ENCODE peak calls at places on chromosomes 4 and X, in five cellular contexts. U is RKO, Z is SW 1271, G is iris pigment epithelial cell, J is BJ. W is an unnamed sample.

GRCh38 chr4:93147524-93148212 is 680.9 kb upstream of the ATOH1 start:
- DNase-seq in U (no peak), Z (no peak), G (no peak), J (no peak), W (no peak)

GRCh38 chrX:153669174-153669890 is 4.3 kb downstream of the PNCK start:
- DNase-seq in U (no peak), Z (no peak), G (no peak), J (no peak), W (no peak)

GRCh38 chrX:20067709-20068315 is 48.9 kb downstream of the MAP7D2 start:
- DNase-seq in U (peak), Z (no peak), G (peak), J (peak), W (peak)

GRCh38 chr4:154609532-154609931 is 2.9 kb downstream of the FGG start:
- DNase-seq in U (no peak), Z (no peak), G (no peak), J (no peak), W (no peak)

GRCh38 chr4:148312996-148313490 is 129.2 kb downstream of the NR3C2 start:
- DNase-seq in U (no peak), Z (no peak), G (no peak), J (no peak), W (no peak)

GRCh38 chrX:107482046-107482445 is 32.6 kb downstream of the FRMPD3 start:
- DNase-seq in U (no peak), Z (no peak), G (no peak), J (no peak), W (no peak)

GRCh38 chr4:126784966-126785580 is 847.7 kb upstream of the INTU start:
- DNase-seq in U (no peak), Z (no peak), G (no peak), J (no peak), W (no peak)

GRCh38 chr4:120922390-120923200 is at the start of gene PRDM5:
- DNase-seq in U (peak), Z (no peak), G (peak), J (no peak), W (no peak)

GRCh38 chr4:156634612-156635011 is 337.0 kb downstream of the PDGFC start:
- DNase-seq in U (no peak), Z (no peak), G (peak), J (no peak), W (no peak)

GRCh38 chrX:77436682-77437081 is 10.5 kb upstream of the FGF16 start:
- DNase-seq in U (peak), Z (no peak), G (peak), J (no peak), W (no peak)

GRCh38 chr4:41241919-41242318 is 14.8 kb upstream of the UCHL1 start:
- DNase-seq in U (no peak), Z (no peak), G (no peak), J (no peak), W (no peak)

GRCh38 chr4:89298788-89299152 is 8.8 kb downstream of the GPRIN3 start:
- DNase-seq in U (no peak), Z (no peak), G (peak), J (no peak), W (no peak)

GRCh38 chrX:153910446-153910845 is 6.0 kb downstream of the AVPR2 start:
- DNase-seq in U (no peak), Z (no peak), G (no peak), J (no peak), W (no peak)

GRCh38 chr4:55347610-55348228 is 1.7 kb downstream of the SRD5A3 start:
- DNase-seq in U (peak), Z (no peak), G (no peak), J (no peak), W (no peak)

GRCh38 chr4:20859097-20859781 is 159.0 kb downstream of the PACRGL start:
- DNase-seq in U (no peak), Z (no peak), G (no peak), J (no peak), W (no peak)

GRCh38 chrX:46398874-46399273 is 146.3 kb downstream of the ZNF674 start:
- DNase-seq in U (no peak), Z (no peak), G (peak), J (no peak), W (no peak)

W was measured in PC-9.